ENCODE peak calls at places on chromosome 10, in ten cellular contexts. I is A549, F is spleen, Q is PC-9, D is endothelial cell of umbilical vein, R is mucosa of descending colon, K is heart left ventricle, J is pancreas, P is heart right ventricle, V is OCI-LY7. S is an unnamed sample. For H3K4me1, the result is how much of the 10 kb centered on the place peaks cover.

GRCh38 chr10:26380815-26381214 is 57.3 kb upstream of the APBB1IP start:
- DNase-seq in I (peak), P (no peak), F (no peak), Q (no peak), D (no peak), J (no peak), K (no peak), V (no peak), R (no peak), S (no peak)

GRCh38 chr10:49585387-49585786 is 24.7 kb upstream of the SLC18A3 start:
- DNase-seq in P (no peak), J (no peak), Q (no peak), D (no peak), R (no peak), F (no peak), I (no peak), V (no peak), K (no peak), S (no peak)

GRCh38 chr10:28077889-28078288 is 79.0 kb upstream of the ODAD2 start:
- DNase-seq in Q (no peak), I (no peak), D (no peak), K (no peak), P (no peak), J (no peak), V (no peak), R (no peak), F (no peak), S (no peak)

GRCh38 chr10:1413256-1413655 is 324.1 kb downstream of the ADARB2 start:
- DNase-seq in F (peak), I (no peak), J (no peak), R (no peak), K (no peak), V (no peak), D (no peak), P (no peak), Q (no peak), S (no peak)

GRCh38 chr10:22544325-22545068 is 169.9 kb downstream of the PIP4K2A start:
- DNase-seq in P (no peak), K (no peak), J (no peak), R (no peak), F (no peak), Q (no peak), D (no peak), I (no peak), V (no peak), S (no peak)

GRCh38 chr10:66717221-66717981 is 208.4 kb upstream of the LRRTM3 start:
- DNase-seq in Q (no peak), K (no peak), F (no peak), R (peak), V (no peak), P (no peak), D (no peak), J (no peak), I (no peak), S (no peak)

GRCh38 chr10:103699611-103700435 is 155.6 kb downstream of the SH3PXD2A start:
- DNase-seq in D (no peak), J (no peak), K (no peak), F (no peak), I (no peak), P (no peak), V (no peak), Q (no peak), R (no peak), S (no peak)

GRCh38 chr10:112307631-112308502 is 24.7 kb downstream of the TECTB start:
- DNase-seq in D (peak), I (peak), Q (peak), V (peak), R (peak), F (no peak), K (no peak), P (no peak), J (peak), S (no peak)

GRCh38 chr10:3067859-3068179 is 471 bp downstream of the PFKP start:
- DNase-seq in R (no peak), J (no peak), K (no peak), V (peak), Q (no peak), F (no peak), I (no peak), P (no peak), D (no peak), S (no peak)

GRCh38 chr10:26733750-26734568 is 36.5 kb downstream of the PDSS1 start:
- DNase-seq in F (no peak), I (no peak), D (no peak), K (no peak), P (no peak), R (peak), J (no peak), V (no peak), Q (no peak), S (no peak)

GRCh38 chr10:42691361-42692120 is 53.2 kb upstream of the ZNF33B start:
- DNase-seq in P (no peak), D (no peak), F (no peak), Q (peak), I (no peak), J (peak), R (no peak), V (no peak), K (no peak), S (no peak)

GRCh38 chr10:68543004-68543918 is 15.9 kb upstream of the SLC25A16 start:
- DNase-seq in Q (peak), J (no peak), V (no peak), R (no peak), K (no peak), I (peak), F (no peak), D (no peak), P (no peak), S (no peak)

GRCh38 chr10:51879238-51879637 is 179.8 kb upstream of the CSTF2T start:
- DNase-seq in R (no peak), K (no peak), J (no peak), D (peak), F (no peak), V (no peak), Q (peak), P (no peak), I (no peak), S (peak)

GRCh38 chr10:60944910-60945297 is 919 bp upstream of the RHOBTB1 start:
- DNase-seq in F (no peak), P (no peak), I (no peak), J (no peak), R (no peak), Q (no peak), V (no peak), K (no peak), D (no peak), S (peak)

GRCh38 chr10:14356921-14357320 is 26.2 kb upstream of the FRMD4A start:
- DNase-seq in Q (no peak), V (no peak), F (no peak), J (no peak), D (no peak), P (no peak), R (no peak), I (no peak), K (no peak), S (no peak)

GRCh38 chr10:124942317-124943169 is 620 bp downstream of the ZRANB1 start:
- DNase-seq in I (no peak), P (no peak), D (no peak), J (no peak), F (no peak), K (no peak), Q (no peak), V (no peak), R (no peak), S (no peak)

GRCh38 chr10:572066-572465 is 117.4 kb downstream of the DIP2C start:
- DNase-seq in D (no peak), V (no peak), K (no peak), J (no peak), I (no peak), Q (no peak), P (no peak), R (no peak), F (no peak), S (no peak)

GRCh38 chr10:64394744-64395143 is 873.5 kb downstream of the REEP3 start:
- DNase-seq in R (no peak), J (no peak), I (no peak), D (no peak), Q (no peak), K (no peak), P (no peak), F (no peak), V (no peak), S (no peak)

GRCh38 chr10:133379152-133379800 is at the start of gene PAOX:
- DNase-seq in Q (peak), J (peak), I (peak), D (peak), V (peak), R (peak), K (peak), F (peak), P (peak), S (peak)

GRCh38 chr10:29063806-29064644 is 224.8 kb upstream of the LYZL1 start:
- DNase-seq in J (no peak), P (no peak), R (no peak), I (peak), V (no peak), K (no peak), F (no peak), Q (peak), D (no peak), S (no peak)

GRCh38 chr10:32445036-32445435 is 904 bp upstream of the CCDC7 start:
- DNase-seq in R (peak), Q (no peak), V (peak), J (no peak), I (peak), K (no peak), P (no peak), F (peak), D (no peak), S (no peak)

GRCh38 chr10:34985823-34986222 is 104.3 kb downstream of the CUL2 start:
- DNase-seq in P (no peak), D (no peak), Q (no peak), K (no peak), F (no peak), V (no peak), I (no peak), J (no peak), R (peak), S (no peak)

GRCh38 chr10:15348579-15348978 is 22.5 kb downstream of the FAM171A1 start:
- DNase-seq in F (no peak), Q (no peak), P (peak), I (no peak), V (no peak), J (no peak), K (no peak), D (peak), R (peak), S (peak)

GRCh38 chr10:105742184-105742583 is 1101.1 kb downstream of the SORCS3 start:
- DNase-seq in Q (no peak), V (no peak), J (no peak), F (no peak), P (no peak), K (no peak), I (no peak), R (peak), D (no peak), S (no peak)

GRCh38 chr10:21534611-21535493 is 820 bp downstream of the MLLT10 start:
- DNase-seq in J (peak), Q (peak), V (peak), D (peak), P (peak), K (peak), R (peak), I (peak), F (peak), S (peak)

GRCh38 chr10:22783807-22784206 is 69.4 kb upstream of the PIP4K2A start:
- DNase-seq in V (no peak), F (no peak), I (no peak), Q (no peak), K (no peak), R (no peak), D (no peak), P (no peak), J (no peak), S (no peak)

GRCh38 chr10:17043586-17043985 is 86.0 kb downstream of the CUBN start:
- DNase-seq in J (no peak), I (no peak), V (no peak), Q (no peak), R (no peak), D (no peak), K (no peak), F (no peak), P (no peak), S (no peak)

GRCh38 chr10:118635674-118636402 is 40.4 kb upstream of the PRLHR start:
- DNase-seq in K (no peak), R (no peak), Q (no peak), P (no peak), J (no peak), I (no peak), V (no peak), F (no peak), D (no peak), S (no peak)

GRCh38 chr10:49592726-49593563 is 17.2 kb upstream of the SLC18A3 start:
- DNase-seq in I (peak), V (peak), F (no peak), Q (peak), D (peak), K (no peak), P (peak), J (peak), R (peak), S (peak)

GRCh38 chr10:128063736-128064614 is 62.2 kb downstream of the MKI67 start:
- DNase-seq in Q (no peak), F (peak), I (no peak), P (no peak), K (peak), D (no peak), V (no peak), J (no peak), R (no peak), S (no peak)

DNA sequence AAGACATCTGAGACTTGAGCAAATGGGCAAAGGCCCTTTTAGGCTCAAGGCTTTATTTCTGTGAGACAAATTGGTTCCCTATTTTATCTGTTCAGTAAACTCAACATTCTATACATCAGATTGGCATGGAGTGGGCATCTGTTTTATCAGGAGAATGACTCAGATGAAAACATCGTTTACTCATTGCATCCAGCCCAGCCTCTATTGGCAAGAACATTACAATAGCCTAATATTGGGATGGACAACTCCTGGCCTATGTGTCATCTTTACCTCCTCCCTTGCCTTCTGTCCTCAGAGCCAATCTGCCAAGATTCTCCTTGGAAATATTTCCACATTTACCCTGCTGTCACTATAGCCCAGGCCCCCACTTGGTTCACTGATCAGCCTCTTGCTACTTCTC is 5.5 kb upstream of the BLNK start:
- DNase-seq in Q (no peak), F (no peak), R (no peak), J (no peak), V (no peak), I (no peak), D (no peak), P (no peak), K (no peak), S (no peak)
- H3K4me1 ChIP-seq in Q (under half), F (half or more), R (under half), J (under half), V (half or more), I (under half), D (under half), P (under half), K (under half), S (under half)

DNA sequence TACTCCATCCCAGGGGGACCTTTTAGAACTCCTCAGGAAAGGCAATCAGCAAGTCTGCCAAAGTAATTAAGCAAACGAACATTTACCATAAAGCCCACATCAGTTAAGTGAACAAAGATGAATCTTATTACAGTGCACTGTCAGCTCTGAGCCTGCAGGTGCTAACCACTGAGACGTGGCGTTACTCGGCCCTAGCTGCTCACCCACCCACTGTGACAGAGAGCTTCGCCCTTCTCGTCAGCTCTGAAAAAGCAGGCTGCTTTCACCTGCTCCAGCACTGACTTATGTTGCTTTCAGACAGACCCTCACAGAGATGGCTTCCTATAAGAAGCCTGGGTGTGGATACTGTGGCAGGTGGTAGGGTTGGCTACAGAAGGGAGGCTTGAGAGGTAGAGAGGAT is 57.7 kb upstream of the KCNIP2 start:
- DNase-seq in D (no peak), V (peak), Q (no peak), I (no peak), K (no peak), R (no peak), F (peak), J (no peak), P (no peak), S (no peak)
- H3K4me3 ChIP-seq in D (no peak), V (no peak), Q (no peak), I (no peak), K (no peak), R (no peak), F (no peak), J (no peak), P (no peak), S (no peak)

GRCh38 chr10:102619281-102619981 is 24.8 kb upstream of the TRIM8 start:
- DNase-seq in I (no peak), F (no peak), K (no peak), D (no peak), R (no peak), J (peak), Q (no peak), P (no peak), V (no peak), S (no peak)
- TF ChIP-seq CTCF in I (no peak), F (no peak), K (no peak), D (no peak), R (no peak), J (no peak), Q (no peak), P (no peak), V (no peak), S (no peak)

GRCh38 chr10:6299743-6300105 is 97.0 kb downstream of the PFKFB3 start:
- DNase-seq in D (no peak), P (no peak), R (no peak), V (no peak), Q (no peak), I (no peak), F (no peak), J (no peak), K (no peak), S (no peak)
- H3K4me1 ChIP-seq in D (under half), P (under half), R (under half), V (half or more), Q (half or more), I (half or more), F (half or more), J (under half), K (under half), S (under half)

S was measured in ovary.